ENCODE peak calls at places on chromosomes 5 and 9, in eight cellular contexts. One of them, this sample, is unnamed.

GRCh38 chr5:19928556-19929421 is 59.2 kb downstream of the CDH18 start:
- DNase-seq in NCI-H510A: no peak
- DNase-seq in natural killer cell treated with Interleukin-12 subunit alpha and Interleukin-12 subunit beta and Interleukin-15 and Interleukin-18, amount 100 ng/mL, for 72 hours: no peak
- DNase-seq in AG09319: peak; percentile 40
- DNase-seq in NCI-H526 treated with DMSO at 0.1 percent for 48 hours: no peak
- DNase-seq in stimulated activated CD8-positive, alpha-beta memory T cell treated with anti-CD3 and anti-CD28 coated beads, Interleukin-15, amount 100 ng/mL, for 4 hours: no peak
- DNase-seq in AG10803: peak; percentile 50
- DNase-seq in cardiac fibroblast: peak; percentile 84
- DNase-seq in this sample: peak; percentile 38

GRCh38 chr9:4077499-4078102 is 222.3 kb downstream of the GLIS3 start:
- DNase-seq in natural killer cell treated with Interleukin-12 subunit alpha and Interleukin-12 subunit beta and Interleukin-15 and Interleukin-18, amount 100 ng/mL, for 72 hours: no peak
- DNase-seq in stimulated activated CD8-positive, alpha-beta memory T cell treated with anti-CD3 and anti-CD28 coated beads, Interleukin-15, amount 100 ng/mL, for 4 hours: no peak
- DNase-seq in AG09319: peak; percentile 44
- DNase-seq in NCI-H526 treated with DMSO at 0.1 percent for 48 hours: no peak
- DNase-seq in cardiac fibroblast: peak; percentile 89
- DNase-seq in NCI-H510A: no peak
- DNase-seq in AG10803: peak; percentile 83
- DNase-seq in this sample: peak; percentile 82

GRCh38 chr9:96567203-96567700 is 52.4 kb downstream of the CDC14B start:
- DNase-seq in cardiac fibroblast: peak; percentile 43
- DNase-seq in NCI-H510A: no peak
- DNase-seq in AG10803: peak; percentile 53
- DNase-seq in NCI-H526 treated with DMSO at 0.1 percent for 48 hours: no peak
- DNase-seq in AG09319: no peak
- DNase-seq in natural killer cell treated with Interleukin-12 subunit alpha and Interleukin-12 subunit beta and Interleukin-15 and Interleukin-18, amount 100 ng/mL, for 72 hours: no peak
- DNase-seq in stimulated activated CD8-positive, alpha-beta memory T cell treated with anti-CD3 and anti-CD28 coated beads, Interleukin-15, amount 100 ng/mL, for 4 hours: no peak
- DNase-seq in this sample: peak; percentile 66

GRCh38 chr9:129746092-129746760 is 6.6 kb downstream of the PTGES start:
- DNase-seq in NCI-H526 treated with DMSO at 0.1 percent for 48 hours: no peak
- DNase-seq in stimulated activated CD8-positive, alpha-beta memory T cell treated with anti-CD3 and anti-CD28 coated beads, Interleukin-15, amount 100 ng/mL, for 4 hours: no peak
- DNase-seq in cardiac fibroblast: peak; percentile 65
- DNase-seq in natural killer cell treated with Interleukin-12 subunit alpha and Interleukin-12 subunit beta and Interleukin-15 and Interleukin-18, amount 100 ng/mL, for 72 hours: no peak
- DNase-seq in AG09319: no peak
- DNase-seq in NCI-H510A: no peak
- DNase-seq in AG10803: no peak
- DNase-seq in this sample: no peak

GRCh38 chr5:154342211-154342610 is 103.6 kb upstream of the SAP30L start:
- DNase-seq in cardiac fibroblast: no peak
- DNase-seq in natural killer cell treated with Interleukin-12 subunit alpha and Interleukin-12 subunit beta and Interleukin-15 and Interleukin-18, amount 100 ng/mL, for 72 hours: no peak
- DNase-seq in NCI-H510A: no peak
- DNase-seq in stimulated activated CD8-positive, alpha-beta memory T cell treated with anti-CD3 and anti-CD28 coated beads, Interleukin-15, amount 100 ng/mL, for 4 hours: no peak
- DNase-seq in AG09319: no peak
- DNase-seq in AG10803: no peak
- DNase-seq in NCI-H526 treated with DMSO at 0.1 percent for 48 hours: no peak
- DNase-seq in this sample: no peak

GRCh38 chr9:93898026-93898425 is 57.1 kb downstream of the BARX1 start:
- DNase-seq in stimulated activated CD8-positive, alpha-beta memory T cell treated with anti-CD3 and anti-CD28 coated beads, Interleukin-15, amount 100 ng/mL, for 4 hours: no peak
- DNase-seq in AG09319: no peak
- DNase-seq in NCI-H526 treated with DMSO at 0.1 percent for 48 hours: no peak
- DNase-seq in natural killer cell treated with Interleukin-12 subunit alpha and Interleukin-12 subunit beta and Interleukin-15 and Interleukin-18, amount 100 ng/mL, for 72 hours: no peak
- DNase-seq in cardiac fibroblast: no peak
- DNase-seq in NCI-H510A: no peak
- DNase-seq in AG10803: no peak
- DNase-seq in this sample: peak; percentile 2

GRCh38 chr9:110078626-110079025 is 129.3 kb downstream of the C9orf152 start:
- DNase-seq in NCI-H510A: no peak
- DNase-seq in AG09319: no peak
- DNase-seq in NCI-H526 treated with DMSO at 0.1 percent for 48 hours: no peak
- DNase-seq in stimulated activated CD8-positive, alpha-beta memory T cell treated with anti-CD3 and anti-CD28 coated beads, Interleukin-15, amount 100 ng/mL, for 4 hours: no peak
- DNase-seq in AG10803: no peak
- DNase-seq in cardiac fibroblast: no peak
- DNase-seq in natural killer cell treated with Interleukin-12 subunit alpha and Interleukin-12 subunit beta and Interleukin-15 and Interleukin-18, amount 100 ng/mL, for 72 hours: no peak
- DNase-seq in this sample: no peak

GRCh38 chr5:179263391-179264052 is 81.7 kb downstream of the ADAMTS2 start:
- DNase-seq in cardiac fibroblast: no peak
- DNase-seq in AG10803: no peak
- DNase-seq in natural killer cell treated with Interleukin-12 subunit alpha and Interleukin-12 subunit beta and Interleukin-15 and Interleukin-18, amount 100 ng/mL, for 72 hours: no peak
- DNase-seq in NCI-H510A: no peak
- DNase-seq in NCI-H526 treated with DMSO at 0.1 percent for 48 hours: no peak
- DNase-seq in AG09319: no peak
- DNase-seq in stimulated activated CD8-positive, alpha-beta memory T cell treated with anti-CD3 and anti-CD28 coated beads, Interleukin-15, amount 100 ng/mL, for 4 hours: no peak
- DNase-seq in this sample: no peak

GRCh38 chr5:38994329-38994927 is 79.8 kb downstream of the RICTOR start:
- DNase-seq in natural killer cell treated with Interleukin-12 subunit alpha and Interleukin-12 subunit beta and Interleukin-15 and Interleukin-18, amount 100 ng/mL, for 72 hours: no peak
- DNase-seq in AG10803: peak; percentile 71
- DNase-seq in stimulated activated CD8-positive, alpha-beta memory T cell treated with anti-CD3 and anti-CD28 coated beads, Interleukin-15, amount 100 ng/mL, for 4 hours: no peak
- DNase-seq in cardiac fibroblast: peak; percentile 84
- DNase-seq in NCI-H526 treated with DMSO at 0.1 percent for 48 hours: peak; percentile 31
- DNase-seq in AG09319: peak; percentile 44
- DNase-seq in NCI-H510A: no peak
- DNase-seq in this sample: peak; percentile 64

GRCh38 chr9:133604214-133604613 is 5.0 kb downstream of the FAM163B start:
- DNase-seq in natural killer cell treated with Interleukin-12 subunit alpha and Interleukin-12 subunit beta and Interleukin-15 and Interleukin-18, amount 100 ng/mL, for 72 hours: peak; percentile 28
- DNase-seq in AG09319: no peak
- DNase-seq in NCI-H510A: no peak
- DNase-seq in NCI-H526 treated with DMSO at 0.1 percent for 48 hours: no peak
- DNase-seq in stimulated activated CD8-positive, alpha-beta memory T cell treated with anti-CD3 and anti-CD28 coated beads, Interleukin-15, amount 100 ng/mL, for 4 hours: peak; percentile 7
- DNase-seq in AG10803: no peak
- DNase-seq in cardiac fibroblast: peak; percentile 13
- DNase-seq in this sample: no peak

GRCh38 chr5:31442253-31442820 is 89.6 kb downstream of the DROSHA start:
- DNase-seq in natural killer cell treated with Interleukin-12 subunit alpha and Interleukin-12 subunit beta and Interleukin-15 and Interleukin-18, amount 100 ng/mL, for 72 hours: no peak
- DNase-seq in AG10803: no peak
- DNase-seq in cardiac fibroblast: peak; percentile 33
- DNase-seq in NCI-H526 treated with DMSO at 0.1 percent for 48 hours: no peak
- DNase-seq in NCI-H510A: no peak
- DNase-seq in stimulated activated CD8-positive, alpha-beta memory T cell treated with anti-CD3 and anti-CD28 coated beads, Interleukin-15, amount 100 ng/mL, for 4 hours: no peak
- DNase-seq in AG09319: peak; percentile 47
- DNase-seq in this sample: peak; percentile 5

GRCh38 chr5:84393969-84394368 is 9.3 kb upstream of the EDIL3 start:
- DNase-seq in NCI-H510A: no peak
- DNase-seq in stimulated activated CD8-positive, alpha-beta memory T cell treated with anti-CD3 and anti-CD28 coated beads, Interleukin-15, amount 100 ng/mL, for 4 hours: no peak
- DNase-seq in natural killer cell treated with Interleukin-12 subunit alpha and Interleukin-12 subunit beta and Interleukin-15 and Interleukin-18, amount 100 ng/mL, for 72 hours: no peak
- DNase-seq in NCI-H526 treated with DMSO at 0.1 percent for 48 hours: no peak
- DNase-seq in cardiac fibroblast: peak; percentile 91
- DNase-seq in AG09319: no peak
- DNase-seq in AG10803: peak; percentile 42
- DNase-seq in this sample: peak; percentile 61

GRCh38 chr5:126386146-126386545 is 37.1 kb upstream of the GRAMD2B start:
- DNase-seq in AG10803: no peak
- DNase-seq in natural killer cell treated with Interleukin-12 subunit alpha and Interleukin-12 subunit beta and Interleukin-15 and Interleukin-18, amount 100 ng/mL, for 72 hours: no peak
- DNase-seq in cardiac fibroblast: no peak
- DNase-seq in AG09319: no peak
- DNase-seq in NCI-H510A: no peak
- DNase-seq in NCI-H526 treated with DMSO at 0.1 percent for 48 hours: no peak
- DNase-seq in stimulated activated CD8-positive, alpha-beta memory T cell treated with anti-CD3 and anti-CD28 coated beads, Interleukin-15, amount 100 ng/mL, for 4 hours: no peak
- DNase-seq in this sample: no peak

GRCh38 chr9:135797507-135798302 is 95.7 kb downstream of the KCNT1 start:
- DNase-seq in NCI-H526 treated with DMSO at 0.1 percent for 48 hours: peak; percentile 14
- DNase-seq in cardiac fibroblast: peak; percentile 65
- DNase-seq in AG09319: peak; percentile 3
- DNase-seq in AG10803: peak; percentile 37
- DNase-seq in natural killer cell treated with Interleukin-12 subunit alpha and Interleukin-12 subunit beta and Interleukin-15 and Interleukin-18, amount 100 ng/mL, for 72 hours: no peak
- DNase-seq in NCI-H510A: peak; percentile 29
- DNase-seq in stimulated activated CD8-positive, alpha-beta memory T cell treated with anti-CD3 and anti-CD28 coated beads, Interleukin-15, amount 100 ng/mL, for 4 hours: no peak
- DNase-seq in this sample: peak; percentile 89

GRCh38 chr9:37167456-37167855 is 47.1 kb downstream of the ZCCHC7 start:
- DNase-seq in cardiac fibroblast: no peak
- DNase-seq in stimulated activated CD8-positive, alpha-beta memory T cell treated with anti-CD3 and anti-CD28 coated beads, Interleukin-15, amount 100 ng/mL, for 4 hours: no peak
- DNase-seq in NCI-H526 treated with DMSO at 0.1 percent for 48 hours: no peak
- DNase-seq in AG10803: no peak
- DNase-seq in natural killer cell treated with Interleukin-12 subunit alpha and Interleukin-12 subunit beta and Interleukin-15 and Interleukin-18, amount 100 ng/mL, for 72 hours: no peak
- DNase-seq in NCI-H510A: no peak
- DNase-seq in AG09319: no peak
- DNase-seq in this sample: no peak

GRCh38 chr9:120878188-120879130 is 1.5 kb upstream of the PHF19 start:
- DNase-seq in natural killer cell treated with Interleukin-12 subunit alpha and Interleukin-12 subunit beta and Interleukin-15 and Interleukin-18, amount 100 ng/mL, for 72 hours: peak; percentile 51
- DNase-seq in cardiac fibroblast: no peak
- DNase-seq in NCI-H526 treated with DMSO at 0.1 percent for 48 hours: no peak
- DNase-seq in AG10803: no peak
- DNase-seq in NCI-H510A: no peak
- DNase-seq in AG09319: no peak
- DNase-seq in stimulated activated CD8-positive, alpha-beta memory T cell treated with anti-CD3 and anti-CD28 coated beads, Interleukin-15, amount 100 ng/mL, for 4 hours: no peak
- DNase-seq in this sample: no peak

GRCh38 chr9:112193562-112194288 is 18.6 kb upstream of the SUSD1 start:
- DNase-seq in cardiac fibroblast: no peak
- DNase-seq in NCI-H510A: no peak
- DNase-seq in NCI-H526 treated with DMSO at 0.1 percent for 48 hours: no peak
- DNase-seq in natural killer cell treated with Interleukin-12 subunit alpha and Interleukin-12 subunit beta and Interleukin-15 and Interleukin-18, amount 100 ng/mL, for 72 hours: no peak
- DNase-seq in AG10803: no peak
- DNase-seq in AG09319: no peak
- DNase-seq in stimulated activated CD8-positive, alpha-beta memory T cell treated with anti-CD3 and anti-CD28 coated beads, Interleukin-15, amount 100 ng/mL, for 4 hours: no peak
- DNase-seq in this sample: no peak

GRCh38 chr9:91089405-91090131 is 272.1 kb downstream of the AUH start:
- DNase-seq in AG10803: peak; percentile 71
- DNase-seq in cardiac fibroblast: peak; percentile 62
- DNase-seq in NCI-H526 treated with DMSO at 0.1 percent for 48 hours: no peak
- DNase-seq in NCI-H510A: no peak
- DNase-seq in AG09319: peak; percentile 43
- DNase-seq in natural killer cell treated with Interleukin-12 subunit alpha and Interleukin-12 subunit beta and Interleukin-15 and Interleukin-18, amount 100 ng/mL, for 72 hours: peak; percentile 66
- DNase-seq in stimulated activated CD8-positive, alpha-beta memory T cell treated with anti-CD3 and anti-CD28 coated beads, Interleukin-15, amount 100 ng/mL, for 4 hours: no peak
- DNase-seq in this sample: peak; percentile 69

GRCh38 chr9:124281934-124282351 is 24.2 kb downstream of the NEK6 start:
- DNase-seq in stimulated activated CD8-positive, alpha-beta memory T cell treated with anti-CD3 and anti-CD28 coated beads, Interleukin-15, amount 100 ng/mL, for 4 hours: no peak
- DNase-seq in AG09319: no peak
- DNase-seq in NCI-H510A: no peak
- DNase-seq in AG10803: no peak
- DNase-seq in cardiac fibroblast: no peak
- DNase-seq in natural killer cell treated with Interleukin-12 subunit alpha and Interleukin-12 subunit beta and Interleukin-15 and Interleukin-18, amount 100 ng/mL, for 72 hours: no peak
- DNase-seq in NCI-H526 treated with DMSO at 0.1 percent for 48 hours: no peak
- DNase-seq in this sample: no peak

GRCh38 chr5:1724822-1725602 is 74.6 kb downstream of the MRPL36 start:
- DNase-seq in NCI-H526 treated with DMSO at 0.1 percent for 48 hours: no peak
- DNase-seq in NCI-H510A: no peak
- DNase-seq in AG10803: no peak
- DNase-seq in stimulated activated CD8-positive, alpha-beta memory T cell treated with anti-CD3 and anti-CD28 coated beads, Interleukin-15, amount 100 ng/mL, for 4 hours: no peak
- DNase-seq in cardiac fibroblast: peak; percentile 17
- DNase-seq in AG09319: no peak
- DNase-seq in natural killer cell treated with Interleukin-12 subunit alpha and Interleukin-12 subunit beta and Interleukin-15 and Interleukin-18, amount 100 ng/mL, for 72 hours: peak; percentile 51
- DNase-seq in this sample: no peak

GRCh38 chr9:15909297-15909696 is 356.5 kb downstream of the CCDC171 start:
- DNase-seq in NCI-H526 treated with DMSO at 0.1 percent for 48 hours: no peak
- DNase-seq in cardiac fibroblast: peak; percentile 54
- DNase-seq in AG09319: peak; percentile 45
- DNase-seq in stimulated activated CD8-positive, alpha-beta memory T cell treated with anti-CD3 and anti-CD28 coated beads, Interleukin-15, amount 100 ng/mL, for 4 hours: no peak
- DNase-seq in NCI-H510A: no peak
- DNase-seq in natural killer cell treated with Interleukin-12 subunit alpha and Interleukin-12 subunit beta and Interleukin-15 and Interleukin-18, amount 100 ng/mL, for 72 hours: no peak
- DNase-seq in AG10803: peak; percentile 85
- DNase-seq in this sample: peak; percentile 25

GRCh38 chr5:776862-777711 is 7.4 kb downstream of the ZDHHC11B start:
- DNase-seq in natural killer cell treated with Interleukin-12 subunit alpha and Interleukin-12 subunit beta and Interleukin-15 and Interleukin-18, amount 100 ng/mL, for 72 hours: no peak
- DNase-seq in NCI-H510A: no peak
- DNase-seq in AG09319: no peak
- DNase-seq in AG10803: no peak
- DNase-seq in cardiac fibroblast: no peak
- DNase-seq in NCI-H526 treated with DMSO at 0.1 percent for 48 hours: no peak
- DNase-seq in stimulated activated CD8-positive, alpha-beta memory T cell treated with anti-CD3 and anti-CD28 coated beads, Interleukin-15, amount 100 ng/mL, for 4 hours: no peak
- DNase-seq in this sample: peak; percentile 12

GRCh38 chr9:137679249-137679648 is 60.4 kb downstream of the EHMT1 start:
- DNase-seq in NCI-H526 treated with DMSO at 0.1 percent for 48 hours: no peak
- DNase-seq in stimulated activated CD8-positive, alpha-beta memory T cell treated with anti-CD3 and anti-CD28 coated beads, Interleukin-15, amount 100 ng/mL, for 4 hours: no peak
- DNase-seq in cardiac fibroblast: no peak
- DNase-seq in natural killer cell treated with Interleukin-12 subunit alpha and Interleukin-12 subunit beta and Interleukin-15 and Interleukin-18, amount 100 ng/mL, for 72 hours: no peak
- DNase-seq in AG10803: no peak
- DNase-seq in AG09319: no peak
- DNase-seq in NCI-H510A: no peak
- DNase-seq in this sample: no peak

GRCh38 chr5:73411927-73412596 is 36.5 kb downstream of the FOXD1 start:
- DNase-seq in stimulated activated CD8-positive, alpha-beta memory T cell treated with anti-CD3 and anti-CD28 coated beads, Interleukin-15, amount 100 ng/mL, for 4 hours: no peak
- DNase-seq in AG09319: no peak
- DNase-seq in cardiac fibroblast: no peak
- DNase-seq in NCI-H510A: no peak
- DNase-seq in NCI-H526 treated with DMSO at 0.1 percent for 48 hours: no peak
- DNase-seq in natural killer cell treated with Interleukin-12 subunit alpha and Interleukin-12 subunit beta and Interleukin-15 and Interleukin-18, amount 100 ng/mL, for 72 hours: no peak
- DNase-seq in AG10803: no peak
- DNase-seq in this sample: no peak

GRCh38 chr9:127522727-127523126 is 71.4 kb downstream of the LRSAM1 start:
- DNase-seq in stimulated activated CD8-positive, alpha-beta memory T cell treated with anti-CD3 and anti-CD28 coated beads, Interleukin-15, amount 100 ng/mL, for 4 hours: no peak
- DNase-seq in cardiac fibroblast: peak; percentile 51
- DNase-seq in natural killer cell treated with Interleukin-12 subunit alpha and Interleukin-12 subunit beta and Interleukin-15 and Interleukin-18, amount 100 ng/mL, for 72 hours: no peak
- DNase-seq in NCI-H526 treated with DMSO at 0.1 percent for 48 hours: no peak
- DNase-seq in AG09319: no peak
- DNase-seq in NCI-H510A: no peak
- DNase-seq in AG10803: peak; percentile 35
- DNase-seq in this sample: no peak

This sample was measured in GM03348.